ENCODE peak calls at places on chromosomes 5 and 9, in four cellular contexts. J, M, H and W are unnamed samples.

GRCh38 chr5:20832204-20833080 is 844.4 kb upstream of the CDH18 start:
- DNase-seq in M (no peak), H (no peak), J (no peak), W (no peak)

GRCh38 chr9:129806126-129806525 is 3.1 kb downstream of the TOR1B start:
- DNase-seq in H (no peak), J (no peak), M (no peak), W (no peak)

GRCh38 chr5:135977375-135977928 is 22.7 kb upstream of the LECT2 start:
- DNase-seq in J (no peak), M (peak), H (no peak), W (peak)

GRCh38 chr9:135130266-135130976 is 43.0 kb downstream of the OLFM1 start:
- DNase-seq in H (peak), J (no peak), M (peak), W (no peak)

GRCh38 chr5:178642351-178642909 is 15.6 kb upstream of the CLK4 start:
- DNase-seq in M (no peak), H (no peak), J (no peak), W (no peak)

GRCh38 chr9:130927995-130928900 is 10.8 kb downstream of the FIBCD1 start:
- DNase-seq in J (peak), M (no peak), H (peak), W (no peak)

GRCh38 chr5:91707521-91707841 is 324.4 kb upstream of the ARRDC3 start:
- DNase-seq in J (no peak), M (no peak), H (no peak), W (no peak)

GRCh38 chr9:124761710-124762109 is 9.4 kb downstream of the NR6A1 start:
- DNase-seq in H (no peak), J (no peak), M (no peak), W (no peak)

GRCh38 chr5:154611341-154611767 is 133.3 kb upstream of the HAND1 start:
- DNase-seq in H (no peak), J (no peak), M (no peak), W (peak)

GRCh38 chr5:180364306-180364856 is 11.2 kb upstream of the GFPT2 start:
- DNase-seq in J (no peak), H (no peak), M (no peak), W (no peak)

GRCh38 chr5:142167458-142167857 is 58.9 kb downstream of the NDFIP1 start:
- DNase-seq in M (no peak), H (no peak), J (no peak), W (no peak)

DNA sequence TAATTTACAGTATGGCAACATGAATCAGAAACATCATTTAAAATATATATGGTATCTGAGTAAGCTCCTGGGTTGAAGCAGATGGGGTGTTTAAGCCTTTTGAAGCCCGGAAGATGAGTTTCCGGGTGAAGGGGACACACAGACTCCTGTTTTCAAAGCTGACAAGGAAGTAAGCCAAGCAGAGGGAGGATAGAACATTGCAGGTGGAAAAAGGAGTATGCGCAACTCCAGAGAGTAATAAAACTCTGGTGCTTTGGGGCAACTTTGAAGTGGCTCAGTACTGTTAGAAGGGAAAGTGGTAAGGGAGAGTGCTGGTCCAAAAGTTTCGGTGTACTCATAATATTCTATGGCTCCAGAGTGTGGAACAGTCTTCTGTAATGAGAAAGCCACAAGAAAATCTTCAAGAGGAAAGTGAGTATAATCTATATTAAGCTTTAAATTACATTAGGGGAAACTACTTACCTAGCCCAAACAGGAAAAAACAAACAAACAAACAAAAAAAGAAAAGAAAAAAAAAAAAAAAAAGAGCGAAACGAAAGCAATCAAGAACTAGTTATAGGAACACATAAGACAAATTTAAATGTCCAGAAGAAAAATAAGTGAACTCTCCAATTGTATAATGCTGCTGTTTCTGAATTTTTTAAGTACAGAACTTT is 2.3 kb upstream of the ST8SIA4 start:
- DNase-seq in J (no peak), M (no peak), H (no peak), W (no peak)
- TF ChIP-seq CREM in J (no peak), M (no peak), H (no peak), W (no peak)

DNA sequence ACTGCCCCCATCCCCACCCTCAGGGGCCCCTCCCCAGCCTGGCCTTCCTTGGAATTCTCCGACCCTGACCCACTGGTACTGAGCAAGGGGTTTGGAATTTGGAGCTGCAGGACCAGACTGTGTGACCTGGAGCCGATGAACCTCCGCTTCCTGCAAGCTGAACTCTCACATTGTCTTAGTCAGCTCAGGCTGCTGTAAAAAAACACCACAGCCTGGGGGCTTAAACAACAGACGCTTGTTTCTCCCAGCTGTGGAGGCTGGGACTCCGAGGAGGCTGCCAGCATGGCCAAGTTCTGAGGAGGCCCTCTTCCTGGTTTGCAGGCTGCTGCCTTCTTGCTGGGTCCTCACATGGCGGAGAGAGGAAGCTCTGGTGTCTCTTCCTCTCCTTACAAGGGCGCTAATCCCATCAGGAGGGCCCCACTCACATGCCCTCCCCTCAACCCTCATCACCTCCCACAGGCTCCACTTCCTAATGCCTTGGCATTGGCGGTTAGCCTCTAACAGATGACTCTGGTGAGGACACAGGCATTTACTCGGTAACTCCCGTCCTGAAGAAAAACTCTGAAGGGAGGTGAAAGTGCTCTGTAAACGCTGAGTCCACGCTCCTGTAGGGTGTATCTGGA is 42.4 kb downstream of the C5orf15 start:
- DNase-seq in M (no peak), J (no peak), H (no peak), W (no peak)
- TF ChIP-seq MAX in M (no peak), J (no peak), H (no peak), W (no peak)

DNA sequence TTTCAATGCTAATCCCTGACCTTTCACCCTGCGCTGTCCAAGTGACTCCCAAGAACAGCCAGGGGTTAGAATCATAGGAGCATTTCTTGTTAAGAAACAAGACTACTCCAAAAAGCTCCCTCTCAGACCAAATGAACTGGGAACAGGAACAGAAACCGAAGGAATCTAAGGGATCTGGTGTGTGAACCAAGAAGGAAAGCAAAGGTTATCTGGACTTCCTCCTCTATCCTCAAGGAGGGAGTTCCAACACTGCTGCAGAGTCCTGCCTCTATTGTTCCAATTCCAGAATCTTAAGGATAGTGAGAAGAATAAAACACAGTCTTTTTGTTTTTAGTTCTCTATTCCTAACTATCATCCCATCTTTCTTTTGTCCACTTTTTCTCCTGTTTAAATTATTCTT is 87.2 kb downstream of the EPB41L4A start:
- DNase-seq in M (no peak), J (no peak), H (no peak), W (no peak)
- TF ChIP-seq CREM in M (no peak), J (no peak), H (no peak), W (no peak)

DNA sequence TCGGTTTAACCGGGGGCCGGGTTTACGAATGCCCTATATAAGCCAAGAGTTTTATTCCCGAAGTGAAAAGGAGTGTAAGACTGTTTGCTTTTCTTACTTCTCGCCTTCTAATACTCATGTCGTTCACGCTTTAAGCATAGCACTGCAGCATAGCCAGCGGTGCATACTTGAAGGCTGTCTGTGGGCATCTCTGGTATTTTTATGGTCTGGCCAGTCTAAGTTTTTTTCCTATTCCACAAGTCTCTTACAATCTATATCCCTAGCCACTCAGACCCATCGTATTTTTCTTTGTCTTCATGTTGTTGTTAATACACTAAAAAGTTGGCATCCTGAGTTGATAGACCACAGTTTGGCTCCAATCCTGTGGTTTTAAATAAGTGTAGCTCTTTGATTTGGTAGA is 1.3 kb downstream of the UHRF2 start:
- DNase-seq in M (peak), J (no peak), H (no peak), W (no peak)
- TF ChIP-seq MAX in M (no peak), J (no peak), H (no peak), W (no peak)

GRCh38 chr9:27383524-27383923 is 86.6 kb upstream of the EQTN start:
- DNase-seq in J (no peak), M (no peak), H (no peak), W (no peak)

GRCh38 chr9:27386759-27387158 is 89.8 kb upstream of the EQTN start:
- DNase-seq in H (no peak), J (no peak), M (no peak), W (no peak)

GRCh38 chr9:27387722-27388121 is 90.8 kb upstream of the EQTN start:
- DNase-seq in J (no peak), M (no peak), H (no peak), W (no peak)

GRCh38 chr9:27384262-27385014 is 87.5 kb upstream of the EQTN start:
- DNase-seq in H (no peak), M (no peak), J (no peak), W (no peak)

DNA sequence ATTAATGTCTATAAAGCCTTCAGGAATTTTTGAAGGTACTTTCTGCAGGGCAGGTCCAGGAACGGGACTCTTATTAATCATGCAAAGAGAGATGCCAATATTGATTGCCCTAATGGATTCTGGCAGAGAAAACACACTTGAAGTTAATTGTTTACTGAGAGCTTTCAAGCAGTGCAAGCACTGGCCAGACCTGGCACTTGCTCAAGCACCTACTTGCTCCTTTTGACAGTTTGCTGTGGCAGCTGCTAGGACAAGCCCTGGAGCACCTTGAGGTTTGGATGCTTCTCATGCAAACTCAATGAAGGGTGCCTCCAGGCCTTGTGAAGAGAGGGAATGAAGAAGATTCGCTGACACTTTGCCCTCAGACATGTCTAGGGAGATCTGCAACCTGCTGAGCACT is 88.7 kb upstream of the EQTN start:
- DNase-seq in H (no peak), J (no peak), M (no peak), W (no peak)
- TF ChIP-seq CREM in H (no peak), J (no peak), M (no peak), W (no peak)

GRCh38 chr5:14935341-14935740 is 63.8 kb upstream of the ANKH start:
- DNase-seq in M (no peak), J (no peak), H (no peak), W (no peak)
- TF ChIP-seq MAX in M (no peak), J (no peak), H (no peak), W (no peak)

GRCh38 chr5:151274666-151275065 is 21.7 kb downstream of the GM2A start:
- DNase-seq in H (no peak), J (no peak), M (no peak), W (no peak)
- TF ChIP-seq CREM in H (no peak), J (no peak), M (no peak), W (no peak)